ENCODE peak calls at places on chromosomes 4 and X, in six cellular contexts. U, G, W, L, F and V are unnamed samples.

GRCh38 chrX:99750721-99751120 is 659.4 kb downstream of the PCDH19 start:
- DNase-seq in U (no peak), G (no peak), W (no peak), L (no peak), F (no peak), V (no peak)

GRCh38 chr4:185573651-185574199 is 38.4 kb upstream of the PDLIM3 start:
- DNase-seq in U (peak), G (peak), W (peak), L (peak), F (peak), V (peak)

GRCh38 chr4:150323551-150324325 is 245.5 kb downstream of the DCLK2 start:
- DNase-seq in U (no peak), G (no peak), W (peak), L (no peak), F (no peak), V (no peak)

GRCh38 chrX:151712253-151712652 is 3.6 kb upstream of the FATE1 start:
- DNase-seq in U (no peak), G (no peak), W (no peak), L (no peak), F (no peak), V (no peak)

GRCh38 chrX:151396827-151397740 is at the start of gene VMA21:
- DNase-seq in U (peak), G (peak), W (peak), L (peak), F (peak), V (peak)

GRCh38 chr4:14810568-14810967 is 191.7 kb upstream of the CPEB2 start:
- DNase-seq in U (no peak), G (no peak), W (no peak), L (no peak), F (no peak), V (no peak)

GRCh38 chrX:8728932-8729331 is 3.0 kb downstream of the ANOS1 start:
- DNase-seq in U (no peak), G (no peak), W (no peak), L (no peak), F (no peak), V (no peak)

GRCh38 chrX:40945366-40945713 is 139.9 kb upstream of the USP9X start:
- DNase-seq in U (peak), G (peak), W (peak), L (no peak), F (peak), V (peak)

GRCh38 chrX:1292581-1293310 is 24.1 kb downstream of the CSF2RA start:
- DNase-seq in U (no peak), G (no peak), W (no peak), L (no peak), F (no peak), V (peak)

GRCh38 chrX:70476934-70477733 is 32.5 kb downstream of the DLG3 start:
- DNase-seq in U (peak), G (peak), W (peak), L (no peak), F (peak), V (peak)